ENCODE peak calls at places on chromosomes 7 and 10, in nine cellular contexts. C, U, E, M, H, B, P, A and I are unnamed samples.

GRCh38 chr7:112092306-112093090 is 113.7 kb downstream of the DOCK4 start:
- DNase-seq in C (no peak), U (no peak), E (no peak), M (no peak), H (no peak), B (no peak), P (no peak), A (no peak), I (no peak)

GRCh38 chr10:103637855-103638561 is 144.5 kb downstream of the NEURL1 start:
- DNase-seq in C (no peak), U (no peak), E (peak), M (peak), H (no peak), B (no peak), P (peak), A (no peak), I (no peak)

GRCh38 chr10:53403688-53404087 is 631.1 kb upstream of the MBL2 start:
- DNase-seq in C (no peak), U (no peak), E (peak), M (peak), H (no peak), B (no peak), P (no peak), A (peak), I (peak)

GRCh38 chr7:99551329-99551728 is 585 bp downstream of the FAM200A start:
- DNase-seq in C (no peak), U (no peak), E (peak), M (peak), H (no peak), B (no peak), P (peak), A (no peak), I (no peak)

GRCh38 chr7:69927461-69927860 is 329.2 kb downstream of the AUTS2 start:
- DNase-seq in C (no peak), U (no peak), E (no peak), M (no peak), H (no peak), B (no peak), P (no peak), A (no peak), I (no peak)

GRCh38 chr7:76347710-76348109 is 11.1 kb downstream of the YWHAG start:
- DNase-seq in C (no peak), U (no peak), E (no peak), M (no peak), H (no peak), B (no peak), P (no peak), A (no peak), I (no peak)

GRCh38 chr10:76285012-76285411 is 853.6 kb downstream of the LRMDA start:
- DNase-seq in C (no peak), U (no peak), E (peak), M (no peak), H (no peak), B (no peak), P (peak), A (peak), I (no peak)

GRCh38 chr7:81929386-81929785 is 159.5 kb upstream of the HGF start:
- DNase-seq in C (no peak), U (no peak), E (no peak), M (no peak), H (no peak), B (no peak), P (peak), A (no peak), I (no peak)

GRCh38 chr7:151856098-151856497 is 20.8 kb downstream of the PRKAG2 start:
- DNase-seq in C (no peak), U (no peak), E (no peak), M (no peak), H (no peak), B (no peak), P (no peak), A (peak), I (no peak)

GRCh38 chr7:77687747-77688144 is 8.5 kb upstream of the RSBN1L start:
- DNase-seq in C (no peak), U (peak), E (no peak), M (no peak), H (no peak), B (no peak), P (no peak), A (no peak), I (no peak)

GRCh38 chr10:8356283-8356682 is 301.8 kb downstream of the GATA3 start:
- DNase-seq in C (no peak), U (no peak), E (no peak), M (no peak), H (no peak), B (no peak), P (no peak), A (no peak), I (no peak)

GRCh38 chr10:114575417-114576131 is 82.5 kb downstream of the ABLIM1 start:
- DNase-seq in C (no peak), U (no peak), E (no peak), M (no peak), H (no peak), B (no peak), P (no peak), A (no peak), I (no peak)

GRCh38 chr10:69496352-69497234 is 45.3 kb downstream of the TSPAN15 start:
- DNase-seq in C (no peak), U (no peak), E (no peak), M (peak), H (no peak), B (no peak), P (no peak), A (no peak), I (peak)

GRCh38 chr10:110005716-110006115 is 2.1 kb upstream of the ADD3 start:
- DNase-seq in C (no peak), U (no peak), E (peak), M (peak), H (no peak), B (no peak), P (peak), A (no peak), I (peak)

GRCh38 chr10:119494224-119495060 is 48.1 kb downstream of the RGS10 start:
- DNase-seq in C (no peak), U (no peak), E (no peak), M (no peak), H (no peak), B (no peak), P (peak), A (peak), I (no peak)

GRCh38 chr10:4024846-4025245 is 239.8 kb upstream of the KLF6 start:
- DNase-seq in C (no peak), U (no peak), E (peak), M (no peak), H (no peak), B (no peak), P (no peak), A (no peak), I (no peak)

GRCh38 chr7:120738816-120739215 is 119.1 kb downstream of the TSPAN12 start:
- DNase-seq in C (no peak), U (no peak), E (no peak), M (no peak), H (no peak), B (no peak), P (no peak), A (no peak), I (no peak)

GRCh38 chr10:110916554-110917346 is 2.2 kb downstream of the BBIP1 start:
- DNase-seq in C (peak), U (no peak), E (peak), M (no peak), H (no peak), B (no peak), P (peak), A (peak), I (no peak)

GRCh38 chr10:29343607-29344038 is 54.8 kb downstream of the LYZL1 start:
- DNase-seq in C (no peak), U (no peak), E (peak), M (no peak), H (no peak), B (no peak), P (no peak), A (no peak), I (no peak)

GRCh38 chr10:76119515-76119914 is 688.1 kb downstream of the LRMDA start:
- DNase-seq in C (no peak), U (no peak), E (peak), M (no peak), H (no peak), B (no peak), P (peak), A (peak), I (no peak)

GRCh38 chr10:78974409-78975317 is 94.1 kb upstream of the ZMIZ1 start:
- DNase-seq in C (peak), U (peak), E (peak), M (peak), H (peak), B (no peak), P (peak), A (peak), I (peak)

GRCh38 chr7:124155400-124156022 is 122.6 kb upstream of the TMEM229A start:
- DNase-seq in C (peak), U (no peak), E (peak), M (no peak), H (no peak), B (no peak), P (peak), A (peak), I (no peak)

GRCh38 chr10:18527692-18528091 is 123.7 kb downstream of the NSUN6 start:
- DNase-seq in C (no peak), U (no peak), E (no peak), M (no peak), H (no peak), B (no peak), P (no peak), A (no peak), I (no peak)

GRCh38 chr7:83684928-83685327 is 36.0 kb upstream of the SEMA3E start:
- DNase-seq in C (no peak), U (no peak), E (no peak), M (no peak), H (no peak), B (no peak), P (no peak), A (peak), I (no peak)

GRCh38 chr7:34844936-34845665 is 187.1 kb downstream of the NPSR1 start:
- DNase-seq in C (no peak), U (no peak), E (no peak), M (no peak), H (no peak), B (no peak), P (no peak), A (no peak), I (no peak)

GRCh38 chr10:78749200-78749599 is 319.6 kb upstream of the ZMIZ1 start:
- DNase-seq in C (no peak), U (no peak), E (no peak), M (no peak), H (no peak), B (no peak), P (no peak), A (no peak), I (no peak)

GRCh38 chr10:28668363-28669226 is 8.7 kb upstream of the BAMBI start:
- DNase-seq in C (peak), U (peak), E (peak), M (peak), H (peak), B (no peak), P (peak), A (no peak), I (no peak)

GRCh38 chr10:11395581-11396310 is 215.7 kb downstream of the USP6NL start:
- DNase-seq in C (no peak), U (no peak), E (no peak), M (no peak), H (no peak), B (no peak), P (no peak), A (no peak), I (no peak)

GRCh38 chr10:1882728-1883127 is 145.4 kb upstream of the ADARB2 start:
- DNase-seq in C (no peak), U (no peak), E (no peak), M (no peak), H (no peak), B (no peak), P (no peak), A (no peak), I (no peak)

GRCh38 chr10:11480687-11481086 is 130.8 kb downstream of the USP6NL start:
- DNase-seq in C (no peak), U (no peak), E (no peak), M (no peak), H (no peak), B (no peak), P (no peak), A (no peak), I (no peak)

GRCh38 chr7:106284516-106285050 is at the start of gene NAMPT:
- DNase-seq in C (peak), U (peak), E (no peak), M (peak), H (no peak), B (no peak), P (peak), A (peak), I (peak)

GRCh38 chr10:132518572-132519381 is 18.8 kb upstream of the INPP5A start:
- DNase-seq in C (peak), U (no peak), E (no peak), M (peak), H (no peak), B (no peak), P (no peak), A (peak), I (peak)